ENCODE peak calls at places on chromosomes 11 and 22, in nine cellular contexts. One of them, this sample, is unnamed.

GRCh38 chr11:45259607-45260006 is 26.5 kb downstream of the SYT13 start:
- DNase-seq in EL: peak
- DNase-seq in stimulated activated naive B cell treated with anti-CD40 and anti-IgM and Interleukin-4, amounts not matched to agents 10 μg/mL and 1 μg/mL and 100 μg/mL, for 72 hours: no peak
- DNase-seq in AG09309: no peak
- DNase-seq in left cardiac atrium: no peak
- DNase-seq in germinal center: no peak
- DNase-seq in Kasumi-1: no peak
- DNase-seq in heart left ventricle: no peak
- DNase-seq in kidney glomerular epithelial cell: peak
- DNase-seq in this sample: no peak

GRCh38 chr11:79168530-79169110 is 272.2 kb downstream of the TENM4 start:
- DNase-seq in EL: no peak
- DNase-seq in stimulated activated naive B cell treated with anti-CD40 and anti-IgM and Interleukin-4, amounts not matched to agents 10 μg/mL and 1 μg/mL and 100 μg/mL, for 72 hours: no peak
- DNase-seq in AG09309: no peak
- DNase-seq in left cardiac atrium: no peak
- DNase-seq in germinal center: no peak
- DNase-seq in Kasumi-1: no peak
- DNase-seq in heart left ventricle: no peak
- DNase-seq in kidney glomerular epithelial cell: no peak
- DNase-seq in this sample: no peak

GRCh38 chr11:1263036-1263435 is 40.2 kb downstream of the MUC5B start:
- DNase-seq in EL: no peak
- DNase-seq in stimulated activated naive B cell treated with anti-CD40 and anti-IgM and Interleukin-4, amounts not matched to agents 10 μg/mL and 1 μg/mL and 100 μg/mL, for 72 hours: no peak
- DNase-seq in AG09309: no peak
- DNase-seq in left cardiac atrium: no peak
- DNase-seq in germinal center: no peak
- DNase-seq in Kasumi-1: no peak
- DNase-seq in heart left ventricle: no peak
- DNase-seq in kidney glomerular epithelial cell: no peak
- DNase-seq in this sample: peak

GRCh38 chr11:15501566-15501965 is 386.8 kb downstream of the INSC start:
- DNase-seq in EL: no peak
- DNase-seq in stimulated activated naive B cell treated with anti-CD40 and anti-IgM and Interleukin-4, amounts not matched to agents 10 μg/mL and 1 μg/mL and 100 μg/mL, for 72 hours: no peak
- DNase-seq in AG09309: no peak
- DNase-seq in left cardiac atrium: no peak
- DNase-seq in germinal center: no peak
- DNase-seq in Kasumi-1: no peak
- DNase-seq in heart left ventricle: no peak
- DNase-seq in kidney glomerular epithelial cell: no peak
- DNase-seq in this sample: no peak

GRCh38 chr11:59264736-59265135 is 52.0 kb upstream of the MPEG1 start:
- DNase-seq in EL: no peak
- DNase-seq in stimulated activated naive B cell treated with anti-CD40 and anti-IgM and Interleukin-4, amounts not matched to agents 10 μg/mL and 1 μg/mL and 100 μg/mL, for 72 hours: no peak
- DNase-seq in AG09309: no peak
- DNase-seq in left cardiac atrium: no peak
- DNase-seq in germinal center: no peak
- DNase-seq in Kasumi-1: no peak
- DNase-seq in heart left ventricle: no peak
- DNase-seq in kidney glomerular epithelial cell: no peak
- DNase-seq in this sample: no peak

GRCh38 chr11:9590717-9591116 is 17.2 kb downstream of the WEE1 start:
- DNase-seq in EL: no peak
- DNase-seq in stimulated activated naive B cell treated with anti-CD40 and anti-IgM and Interleukin-4, amounts not matched to agents 10 μg/mL and 1 μg/mL and 100 μg/mL, for 72 hours: no peak
- DNase-seq in AG09309: no peak
- DNase-seq in left cardiac atrium: no peak
- DNase-seq in germinal center: no peak
- DNase-seq in Kasumi-1: no peak
- DNase-seq in heart left ventricle: no peak
- DNase-seq in kidney glomerular epithelial cell: no peak
- DNase-seq in this sample: no peak

GRCh38 chr11:117851091-117851490 is 25.4 kb downstream of the FXYD6 start:
- DNase-seq in EL: no peak
- DNase-seq in stimulated activated naive B cell treated with anti-CD40 and anti-IgM and Interleukin-4, amounts not matched to agents 10 μg/mL and 1 μg/mL and 100 μg/mL, for 72 hours: no peak
- DNase-seq in AG09309: no peak
- DNase-seq in left cardiac atrium: no peak
- DNase-seq in germinal center: no peak
- DNase-seq in Kasumi-1: no peak
- DNase-seq in heart left ventricle: peak
- DNase-seq in kidney glomerular epithelial cell: no peak
- DNase-seq in this sample: no peak

GRCh38 chr11:69636870-69637600 is 3.9 kb upstream of the CCND1 start:
- DNase-seq in EL: no peak
- DNase-seq in stimulated activated naive B cell treated with anti-CD40 and anti-IgM and Interleukin-4, amounts not matched to agents 10 μg/mL and 1 μg/mL and 100 μg/mL, for 72 hours: no peak
- DNase-seq in AG09309: no peak
- DNase-seq in left cardiac atrium: no peak
- DNase-seq in germinal center: no peak
- DNase-seq in Kasumi-1: no peak
- DNase-seq in heart left ventricle: no peak
- DNase-seq in kidney glomerular epithelial cell: no peak
- DNase-seq in this sample: no peak

GRCh38 chr11:134565343-134565891 is 153.4 kb upstream of the B3GAT1 start:
- DNase-seq in EL: no peak
- DNase-seq in stimulated activated naive B cell treated with anti-CD40 and anti-IgM and Interleukin-4, amounts not matched to agents 10 μg/mL and 1 μg/mL and 100 μg/mL, for 72 hours: no peak
- DNase-seq in AG09309: no peak
- DNase-seq in left cardiac atrium: no peak
- DNase-seq in germinal center: no peak
- DNase-seq in Kasumi-1: no peak
- DNase-seq in heart left ventricle: no peak
- DNase-seq in kidney glomerular epithelial cell: no peak
- DNase-seq in this sample: no peak

GRCh38 chr22:32708835-32709234 is 92.7 kb upstream of the TIMP3 start:
- DNase-seq in EL: peak
- DNase-seq in stimulated activated naive B cell treated with anti-CD40 and anti-IgM and Interleukin-4, amounts not matched to agents 10 μg/mL and 1 μg/mL and 100 μg/mL, for 72 hours: no peak
- DNase-seq in AG09309: peak
- DNase-seq in left cardiac atrium: peak
- DNase-seq in germinal center: no peak
- DNase-seq in Kasumi-1: no peak
- DNase-seq in heart left ventricle: no peak
- DNase-seq in kidney glomerular epithelial cell: no peak
- DNase-seq in this sample: peak

GRCh38 chr11:117187428-117187798 is 8.9 kb downstream of the SIDT2 start:
- DNase-seq in EL: no peak
- DNase-seq in stimulated activated naive B cell treated with anti-CD40 and anti-IgM and Interleukin-4, amounts not matched to agents 10 μg/mL and 1 μg/mL and 100 μg/mL, for 72 hours: no peak
- DNase-seq in AG09309: no peak
- DNase-seq in left cardiac atrium: peak
- DNase-seq in germinal center: no peak
- DNase-seq in Kasumi-1: no peak
- DNase-seq in heart left ventricle: no peak
- DNase-seq in kidney glomerular epithelial cell: no peak
- DNase-seq in this sample: peak

GRCh38 chr11:90803366-90803765 is 580.5 kb upstream of the CHORDC1 start:
- DNase-seq in EL: no peak
- DNase-seq in stimulated activated naive B cell treated with anti-CD40 and anti-IgM and Interleukin-4, amounts not matched to agents 10 μg/mL and 1 μg/mL and 100 μg/mL, for 72 hours: no peak
- DNase-seq in AG09309: no peak
- DNase-seq in left cardiac atrium: no peak
- DNase-seq in germinal center: no peak
- DNase-seq in Kasumi-1: no peak
- DNase-seq in heart left ventricle: no peak
- DNase-seq in kidney glomerular epithelial cell: peak
- DNase-seq in this sample: no peak

GRCh38 chr11:15507592-15507991 is 392.9 kb downstream of the INSC start:
- DNase-seq in EL: peak
- DNase-seq in stimulated activated naive B cell treated with anti-CD40 and anti-IgM and Interleukin-4, amounts not matched to agents 10 μg/mL and 1 μg/mL and 100 μg/mL, for 72 hours: no peak
- DNase-seq in AG09309: no peak
- DNase-seq in left cardiac atrium: no peak
- DNase-seq in germinal center: no peak
- DNase-seq in Kasumi-1: no peak
- DNase-seq in heart left ventricle: no peak
- DNase-seq in kidney glomerular epithelial cell: peak
- DNase-seq in this sample: no peak

GRCh38 chr11:27216268-27217149 is 146.5 kb downstream of the CCDC34 start:
- DNase-seq in EL: peak
- DNase-seq in stimulated activated naive B cell treated with anti-CD40 and anti-IgM and Interleukin-4, amounts not matched to agents 10 μg/mL and 1 μg/mL and 100 μg/mL, for 72 hours: no peak
- DNase-seq in AG09309: no peak
- DNase-seq in left cardiac atrium: peak
- DNase-seq in germinal center: no peak
- DNase-seq in Kasumi-1: no peak
- DNase-seq in heart left ventricle: peak
- DNase-seq in kidney glomerular epithelial cell: no peak
- DNase-seq in this sample: peak

GRCh38 chr11:44916316-44916715 is 34.4 kb downstream of the TP53I11 start:
- DNase-seq in EL: no peak
- DNase-seq in stimulated activated naive B cell treated with anti-CD40 and anti-IgM and Interleukin-4, amounts not matched to agents 10 μg/mL and 1 μg/mL and 100 μg/mL, for 72 hours: no peak
- DNase-seq in AG09309: no peak
- DNase-seq in left cardiac atrium: no peak
- DNase-seq in germinal center: no peak
- DNase-seq in Kasumi-1: no peak
- DNase-seq in heart left ventricle: no peak
- DNase-seq in kidney glomerular epithelial cell: no peak
- DNase-seq in this sample: no peak

GRCh38 chr22:39029227-39029626 is 8.3 kb downstream of the APOBEC3D start:
- DNase-seq in EL: no peak
- DNase-seq in stimulated activated naive B cell treated with anti-CD40 and anti-IgM and Interleukin-4, amounts not matched to agents 10 μg/mL and 1 μg/mL and 100 μg/mL, for 72 hours: no peak
- DNase-seq in AG09309: no peak
- DNase-seq in left cardiac atrium: no peak
- DNase-seq in germinal center: no peak
- DNase-seq in Kasumi-1: no peak
- DNase-seq in heart left ventricle: no peak
- DNase-seq in kidney glomerular epithelial cell: no peak
- DNase-seq in this sample: peak

GRCh38 chr11:67270256-67271211 is 4.3 kb downstream of the GRK2 start:
- DNase-seq in EL: no peak
- DNase-seq in stimulated activated naive B cell treated with anti-CD40 and anti-IgM and Interleukin-4, amounts not matched to agents 10 μg/mL and 1 μg/mL and 100 μg/mL, for 72 hours: no peak
- DNase-seq in AG09309: no peak
- DNase-seq in left cardiac atrium: peak
- DNase-seq in germinal center: peak
- DNase-seq in Kasumi-1: peak
- DNase-seq in heart left ventricle: peak
- DNase-seq in kidney glomerular epithelial cell: peak
- DNase-seq in this sample: peak

GRCh38 chr11:27902981-27903624 is 202.8 kb upstream of the BDNF start:
- DNase-seq in EL: peak
- DNase-seq in stimulated activated naive B cell treated with anti-CD40 and anti-IgM and Interleukin-4, amounts not matched to agents 10 μg/mL and 1 μg/mL and 100 μg/mL, for 72 hours: no peak
- DNase-seq in AG09309: peak
- DNase-seq in left cardiac atrium: no peak
- DNase-seq in germinal center: no peak
- DNase-seq in Kasumi-1: no peak
- DNase-seq in heart left ventricle: no peak
- DNase-seq in kidney glomerular epithelial cell: peak
- DNase-seq in this sample: no peak

GRCh38 chr11:35012467-35013191 is 96.2 kb downstream of the PDHX start:
- DNase-seq in EL: no peak
- DNase-seq in stimulated activated naive B cell treated with anti-CD40 and anti-IgM and Interleukin-4, amounts not matched to agents 10 μg/mL and 1 μg/mL and 100 μg/mL, for 72 hours: peak
- DNase-seq in AG09309: no peak
- DNase-seq in left cardiac atrium: no peak
- DNase-seq in germinal center: no peak
- DNase-seq in Kasumi-1: no peak
- DNase-seq in heart left ventricle: no peak
- DNase-seq in kidney glomerular epithelial cell: no peak
- DNase-seq in this sample: no peak

GRCh38 chr11:46698597-46698996 is 1.8 kb downstream of the ARHGAP1 start:
- DNase-seq in EL: no peak
- DNase-seq in stimulated activated naive B cell treated with anti-CD40 and anti-IgM and Interleukin-4, amounts not matched to agents 10 μg/mL and 1 μg/mL and 100 μg/mL, for 72 hours: no peak
- DNase-seq in AG09309: no peak
- DNase-seq in left cardiac atrium: no peak
- DNase-seq in germinal center: no peak
- DNase-seq in Kasumi-1: no peak
- DNase-seq in heart left ventricle: no peak
- DNase-seq in kidney glomerular epithelial cell: peak
- DNase-seq in this sample: no peak

GRCh38 chr22:23094695-23095466 is 24.6 kb downstream of the GNAZ start:
- DNase-seq in EL: no peak
- DNase-seq in stimulated activated naive B cell treated with anti-CD40 and anti-IgM and Interleukin-4, amounts not matched to agents 10 μg/mL and 1 μg/mL and 100 μg/mL, for 72 hours: no peak
- DNase-seq in AG09309: no peak
- DNase-seq in left cardiac atrium: no peak
- DNase-seq in germinal center: no peak
- DNase-seq in Kasumi-1: no peak
- DNase-seq in heart left ventricle: no peak
- DNase-seq in kidney glomerular epithelial cell: no peak
- DNase-seq in this sample: no peak

GRCh38 chr11:96246718-96247540 is 96.1 kb downstream of the MAML2 start:
- DNase-seq in EL: no peak
- DNase-seq in stimulated activated naive B cell treated with anti-CD40 and anti-IgM and Interleukin-4, amounts not matched to agents 10 μg/mL and 1 μg/mL and 100 μg/mL, for 72 hours: no peak
- DNase-seq in AG09309: peak
- DNase-seq in left cardiac atrium: no peak
- DNase-seq in germinal center: no peak
- DNase-seq in Kasumi-1: peak
- DNase-seq in heart left ventricle: no peak
- DNase-seq in kidney glomerular epithelial cell: peak
- DNase-seq in this sample: no peak

GRCh38 chr11:27926981-27927481 is 180.9 kb downstream of the KIF18A start:
- DNase-seq in EL: peak
- DNase-seq in stimulated activated naive B cell treated with anti-CD40 and anti-IgM and Interleukin-4, amounts not matched to agents 10 μg/mL and 1 μg/mL and 100 μg/mL, for 72 hours: no peak
- DNase-seq in AG09309: peak
- DNase-seq in left cardiac atrium: no peak
- DNase-seq in germinal center: no peak
- DNase-seq in Kasumi-1: peak
- DNase-seq in heart left ventricle: no peak
- DNase-seq in kidney glomerular epithelial cell: no peak
- DNase-seq in this sample: no peak

GRCh38 chr11:108647701-108648527 is 17.0 kb upstream of the DDX10 start:
- DNase-seq in EL: peak
- DNase-seq in stimulated activated naive B cell treated with anti-CD40 and anti-IgM and Interleukin-4, amounts not matched to agents 10 μg/mL and 1 μg/mL and 100 μg/mL, for 72 hours: peak
- DNase-seq in AG09309: no peak
- DNase-seq in left cardiac atrium: peak
- DNase-seq in germinal center: peak
- DNase-seq in Kasumi-1: peak
- DNase-seq in heart left ventricle: peak
- DNase-seq in kidney glomerular epithelial cell: peak
- DNase-seq in this sample: peak

GRCh38 chr22:50009251-50009650 is 3.3 kb downstream of the IL17REL start:
- DNase-seq in EL: no peak
- DNase-seq in stimulated activated naive B cell treated with anti-CD40 and anti-IgM and Interleukin-4, amounts not matched to agents 10 μg/mL and 1 μg/mL and 100 μg/mL, for 72 hours: no peak
- DNase-seq in AG09309: no peak
- DNase-seq in left cardiac atrium: no peak
- DNase-seq in germinal center: no peak
- DNase-seq in Kasumi-1: no peak
- DNase-seq in heart left ventricle: no peak
- DNase-seq in kidney glomerular epithelial cell: no peak
- DNase-seq in this sample: no peak

GRCh38 chr11:8229299-8230177 is 34.1 kb downstream of the LMO1 start:
- DNase-seq in EL: peak
- DNase-seq in stimulated activated naive B cell treated with anti-CD40 and anti-IgM and Interleukin-4, amounts not matched to agents 10 μg/mL and 1 μg/mL and 100 μg/mL, for 72 hours: no peak
- DNase-seq in AG09309: no peak
- DNase-seq in left cardiac atrium: no peak
- DNase-seq in germinal center: no peak
- DNase-seq in Kasumi-1: no peak
- DNase-seq in heart left ventricle: no peak
- DNase-seq in kidney glomerular epithelial cell: peak
- DNase-seq in this sample: no peak

GRCh38 chr11:36062796-36063380 is 119.0 kb downstream of the LDLRAD3 start:
- DNase-seq in EL: no peak
- DNase-seq in stimulated activated naive B cell treated with anti-CD40 and anti-IgM and Interleukin-4, amounts not matched to agents 10 μg/mL and 1 μg/mL and 100 μg/mL, for 72 hours: no peak
- DNase-seq in AG09309: no peak
- DNase-seq in left cardiac atrium: no peak
- DNase-seq in germinal center: no peak
- DNase-seq in Kasumi-1: no peak
- DNase-seq in heart left ventricle: no peak
- DNase-seq in kidney glomerular epithelial cell: no peak
- DNase-seq in this sample: no peak

GRCh38 chr11:13016415-13016814 is 7.3 kb downstream of the RASSF10 start:
- DNase-seq in EL: peak
- DNase-seq in stimulated activated naive B cell treated with anti-CD40 and anti-IgM and Interleukin-4, amounts not matched to agents 10 μg/mL and 1 μg/mL and 100 μg/mL, for 72 hours: no peak
- DNase-seq in AG09309: no peak
- DNase-seq in left cardiac atrium: no peak
- DNase-seq in germinal center: no peak
- DNase-seq in Kasumi-1: no peak
- DNase-seq in heart left ventricle: no peak
- DNase-seq in kidney glomerular epithelial cell: no peak
- DNase-seq in this sample: no peak

GRCh38 chr22:29872145-29872893 is 10.7 kb upstream of the MTMR3 start:
- DNase-seq in EL: no peak
- DNase-seq in stimulated activated naive B cell treated with anti-CD40 and anti-IgM and Interleukin-4, amounts not matched to agents 10 μg/mL and 1 μg/mL and 100 μg/mL, for 72 hours: no peak
- DNase-seq in AG09309: no peak
- DNase-seq in left cardiac atrium: no peak
- DNase-seq in germinal center: no peak
- DNase-seq in Kasumi-1: no peak
- DNase-seq in heart left ventricle: peak
- DNase-seq in kidney glomerular epithelial cell: no peak
- DNase-seq in this sample: peak

GRCh38 chr22:27151407-27151806 is 494.0 kb downstream of the MIAT start:
- DNase-seq in EL: no peak
- DNase-seq in stimulated activated naive B cell treated with anti-CD40 and anti-IgM and Interleukin-4, amounts not matched to agents 10 μg/mL and 1 μg/mL and 100 μg/mL, for 72 hours: no peak
- DNase-seq in AG09309: no peak
- DNase-seq in left cardiac atrium: no peak
- DNase-seq in germinal center: no peak
- DNase-seq in Kasumi-1: no peak
- DNase-seq in heart left ventricle: no peak
- DNase-seq in kidney glomerular epithelial cell: no peak
- DNase-seq in this sample: no peak

GRCh38 chr11:19526119-19526518 is 186.5 kb upstream of the NAV2 start:
- DNase-seq in EL: no peak
- DNase-seq in stimulated activated naive B cell treated with anti-CD40 and anti-IgM and Interleukin-4, amounts not matched to agents 10 μg/mL and 1 μg/mL and 100 μg/mL, for 72 hours: no peak
- DNase-seq in AG09309: no peak
- DNase-seq in left cardiac atrium: no peak
- DNase-seq in germinal center: no peak
- DNase-seq in Kasumi-1: no peak
- DNase-seq in heart left ventricle: no peak
- DNase-seq in kidney glomerular epithelial cell: no peak
- DNase-seq in this sample: no peak